ENCODE peak calls at places on chromosomes 13 and 19, in eight cellular contexts. A is NCI-H82; R is stimulated activated CD8-positive, alpha-beta memory T cell treated with anti-CD3 and anti-CD28 coated beads, Interleukin-2, amount 100 ng/mL, for 48 hours; F is astrocyte; C is choroid plexus epithelial cell; W is SHP77 treated with DMSO at 0.1 percent for 48 hours; T is HAP-1; U is germinal center. O is an unnamed sample.

GRCh38 chr19:29724741-29725140 is 9.7 kb upstream of the C19orf12 start:
- DNase-seq in A (no peak), R (no peak), F (no peak), C (no peak), W (no peak), T (peak; percentile 19), U (no peak), O (peak; percentile 20)

GRCh38 chr13:42384265-42384664 is 112.3 kb downstream of the AKAP11 start:
- DNase-seq in A (no peak), R (no peak), F (peak; percentile 16), C (peak; percentile 43), W (no peak), T (no peak), U (no peak), O (no peak)

GRCh38 chr19:8510589-8511115 is 3.3 kb downstream of the ZNF414 start:
- DNase-seq in A (no peak), R (no peak), F (no peak), C (no peak), W (no peak), T (no peak), U (no peak), O (no peak)

GRCh38 chr13:81597101-81597500 is 1256.2 kb upstream of the SPRY2 start:
- DNase-seq in A (no peak), R (no peak), F (no peak), C (no peak), W (no peak), T (no peak), U (no peak), O (no peak)

GRCh38 chr19:18848860-18849661 is 17.3 kb downstream of the UPF1 start:
- DNase-seq in A (no peak), R (peak; percentile 50), F (no peak), C (peak; percentile 72), W (no peak), T (no peak), U (peak; percentile 34), O (no peak)

GRCh38 chr19:6773323-6773931 is 919 bp downstream of the VAV1 start:
- DNase-seq in A (no peak), R (peak; percentile 59), F (no peak), C (no peak), W (no peak), T (no peak), U (peak; percentile 86), O (peak; percentile 92)

GRCh38 chr19:48424694-48425219 is 21.0 kb upstream of the GRWD1 start:
- DNase-seq in A (no peak), R (no peak), F (peak; percentile 73), C (peak; percentile 62), W (no peak), T (peak; percentile 50), U (no peak), O (peak; percentile 58)

GRCh38 chr13:102846261-102847015 is 606 bp downstream of the ERCC5 start:
- DNase-seq in A (peak; percentile 72), R (no peak), F (peak; percentile 18), C (peak; percentile 52), W (peak; percentile 32), T (peak; percentile 48), U (peak; percentile 47), O (peak; percentile 77)

GRCh38 chr19:56141416-56141992 is 417 bp downstream of the ZNF444 start:
- DNase-seq in A (peak; percentile 44), R (no peak), F (no peak), C (peak; percentile 31), W (no peak), T (no peak), U (no peak), O (no peak)

GRCh38 chr19:54523403-54523802 is 20.8 kb downstream of the LAIR2 start:
- DNase-seq in A (no peak), R (peak; percentile 44), F (no peak), C (peak; percentile 1), W (no peak), T (no peak), U (no peak), O (peak; percentile 67)

GRCh38 chr19:40322271-40322610 is 26.0 kb downstream of the C19orf47 start:
- DNase-seq in A (no peak), R (no peak), F (no peak), C (peak; percentile 35), W (no peak), T (no peak), U (no peak), O (no peak)

GRCh38 chr19:41427647-41428480 is 690 bp upstream of the B3GNT8 start:
- DNase-seq in A (no peak), R (peak; percentile 20), F (no peak), C (peak; percentile 22), W (peak; percentile 24), T (no peak), U (no peak), O (peak; percentile 61)

GRCh38 chr13:110841846-110842245 is 73.0 kb downstream of the ANKRD10 start:
- DNase-seq in A (no peak), R (no peak), F (no peak), C (no peak), W (no peak), T (no peak), U (no peak), O (no peak)

GRCh38 chr19:23070353-23070781 is 46.5 kb upstream of the ZNF730 start:
- DNase-seq in A (peak; percentile 80), R (no peak), F (no peak), C (peak; percentile 76), W (no peak), T (no peak), U (peak; percentile 68), O (no peak)

GRCh38 chr19:3803114-3803888 is 17.1 kb upstream of the MATK start:
- DNase-seq in A (no peak), R (no peak), F (no peak), C (no peak), W (no peak), T (no peak), U (no peak), O (no peak)

GRCh38 chr19:42563352-42564210 is 31.1 kb downstream of the CEACAM8 start:
- DNase-seq in A (peak; percentile 62), R (no peak), F (peak; percentile 28), C (peak; percentile 72), W (peak; percentile 27), T (peak; percentile 49), U (peak; percentile 63), O (peak; percentile 77)

GRCh38 chr13:40063278-40063698 is 407.8 kb downstream of the COG6 start:
- DNase-seq in A (peak; percentile 79), R (no peak), F (no peak), C (no peak), W (no peak), T (no peak), U (no peak), O (no peak)

GRCh38 chr13:90696254-90696653 is 651.2 kb upstream of the MIR17HG start:
- DNase-seq in A (no peak), R (no peak), F (peak; percentile 83), C (peak; percentile 74), W (no peak), T (no peak), U (no peak), O (no peak)

GRCh38 chr13:64377606-64378005 is 2852.5 kb downstream of the PCDH9 start:
- DNase-seq in A (no peak), R (no peak), F (no peak), C (no peak), W (no peak), T (no peak), U (no peak), O (no peak)

GRCh38 chr19:2392366-2392765 is 32.3 kb downstream of the TMPRSS9 start:
- DNase-seq in A (no peak), R (no peak), F (no peak), C (no peak), W (no peak), T (no peak), U (no peak), O (no peak)

GRCh38 chr13:34721631-34722144 is 220.4 kb upstream of the NBEA start:
- DNase-seq in A (peak; percentile 45), R (no peak), F (no peak), C (no peak), W (peak; percentile 66), T (no peak), U (no peak), O (no peak)

GRCh38 chr13:110915874-110916670 is 1.2 kb upstream of the ANKRD10 start:
- DNase-seq in A (no peak), R (no peak), F (peak; percentile 76), C (peak; percentile 79), W (peak; percentile 50), T (no peak), U (peak; percentile 12), O (no peak)

GRCh38 chr13:77329133-77330008 is 2.5 kb upstream of the MYCBP2 start:
- DNase-seq in A (peak; percentile 98), R (peak; percentile 83), F (peak; percentile 99), C (peak; percentile 97), W (peak; percentile 92), T (peak; percentile 94), U (peak; percentile 86), O (peak; percentile 98)

GRCh38 chr13:114013952-114014629 is 40.2 kb upstream of the C13orf46 start:
- DNase-seq in A (no peak), R (no peak), F (no peak), C (no peak), W (no peak), T (no peak), U (no peak), O (no peak)

GRCh38 chr13:86584301-86584700 is 785.1 kb upstream of the SLITRK6 start:
- DNase-seq in A (no peak), R (no peak), F (no peak), C (no peak), W (no peak), T (no peak), U (no peak), O (no peak)

GRCh38 chr19:53772943-53773342 is 51.2 kb downstream of the NLRP12 start:
- DNase-seq in A (peak; percentile 69), R (peak; percentile 5), F (peak; percentile 40), C (peak; percentile 79), W (peak; percentile 16), T (peak; percentile 63), U (peak; percentile 20), O (peak; percentile 65)

GRCh38 chr19:12272980-12273901 is 21.4 kb downstream of the ZNF44 start:
- DNase-seq in A (no peak), R (no peak), F (no peak), C (no peak), W (no peak), T (no peak), U (no peak), O (no peak)